ENCODE peak calls at places on chromosomes 6 and 20, in nine cellular contexts. X is SJSA1; D is SK-N-SH; P is breast epithelium; G is CD8-positive, alpha-beta T cell; N is lung; C is colonic mucosa; H is brain microvascular endothelial cell; S is WERI-Rb-1. V is an unnamed sample.

GRCh38 chr20:56957737-56958553 is 308.5 kb downstream of the BMP7 start:
- DNase-seq in D (peak), H (no peak), G (no peak), N (no peak), S (peak), X (no peak), P (no peak), C (no peak), V (no peak)

GRCh38 chr20:59326188-59326587 is 25.8 kb downstream of the EDN3 start:
- DNase-seq in X (no peak), G (no peak), S (no peak), D (no peak), H (no peak), P (no peak), N (no peak), C (no peak), V (no peak)

GRCh38 chr6:147507162-147508072 is 1.1 kb upstream of the SAMD5 start:
- DNase-seq in X (peak), D (peak), S (peak), G (no peak), N (no peak), C (peak), H (peak), P (no peak), V (no peak)

GRCh38 chr6:40436685-40437604 is 150.2 kb downstream of the LRFN2 start:
- DNase-seq in C (no peak), G (no peak), P (no peak), S (no peak), D (peak), N (no peak), X (no peak), H (peak), V (peak)

GRCh38 chr6:106974337-106974998 is at the start of gene CD24:
- DNase-seq in H (no peak), C (peak), N (no peak), P (peak), S (peak), D (peak), X (peak), G (no peak), V (no peak)

GRCh38 chr20:41308290-41308691 is 9.2 kb downstream of the ZHX3 start:
- DNase-seq in H (peak), C (no peak), S (no peak), N (no peak), P (no peak), X (no peak), G (no peak), D (no peak), V (no peak)

GRCh38 chr20:23049201-23049932 is at the start of gene THBD:
- DNase-seq in G (no peak), C (peak), D (no peak), H (peak), N (peak), X (peak), S (no peak), P (peak), V (no peak)

GRCh38 chr6:109456710-109457595 is 1.4 kb upstream of the MICAL1 start:
- DNase-seq in N (peak), X (no peak), H (no peak), S (no peak), G (no peak), D (no peak), P (no peak), C (peak), V (no peak)

GRCh38 chr6:40536442-40536841 is 50.7 kb downstream of the LRFN2 start:
- DNase-seq in S (peak), H (no peak), C (no peak), D (peak), P (no peak), N (no peak), X (no peak), G (no peak), V (no peak)

GRCh38 chr6:13242178-13242577 is 86.2 kb downstream of the TBC1D7 start:
- DNase-seq in G (no peak), D (no peak), P (no peak), X (no peak), C (no peak), N (no peak), H (no peak), S (no peak), V (no peak)

GRCh38 chr6:37311666-37312473 is 41.9 kb upstream of the RNF8 start:
- DNase-seq in S (no peak), P (no peak), X (no peak), D (no peak), H (peak), C (no peak), G (no peak), N (no peak), V (no peak)

GRCh38 chr20:11544029-11544678 is 373.5 kb upstream of the BTBD3 start:
- DNase-seq in P (no peak), X (no peak), H (peak), S (peak), C (peak), D (peak), N (no peak), G (no peak), V (peak)

GRCh38 chr6:38760097-38760496 is 45.0 kb downstream of the DNAH8 start:
- DNase-seq in D (no peak), S (no peak), N (no peak), X (no peak), C (no peak), G (no peak), H (no peak), P (no peak), V (no peak)

GRCh38 chr6:52724406-52725121 is 38.7 kb downstream of the GSTA2 start:
- DNase-seq in G (peak), N (peak), H (peak), S (peak), X (peak), P (peak), D (peak), C (peak), V (peak)

GRCh38 chr6:101195581-101195980 is 197.9 kb upstream of the GRIK2 start:
- DNase-seq in N (no peak), X (no peak), C (no peak), S (no peak), H (peak), G (no peak), D (no peak), P (no peak), V (no peak)

GRCh38 chr6:55818482-55818881 is 56.9 kb downstream of the BMP5 start:
- DNase-seq in N (no peak), G (no peak), H (no peak), C (no peak), D (no peak), S (no peak), X (no peak), P (no peak), V (no peak)

GRCh38 chr20:33578510-33578909 is 83.6 kb upstream of the C20orf144 start:
- DNase-seq in S (no peak), N (no peak), H (no peak), D (peak), X (no peak), C (no peak), P (no peak), G (no peak), V (no peak)

GRCh38 chr20:59955131-59955796 is 3.0 kb upstream of the CDH26 start:
- DNase-seq in D (no peak), N (no peak), X (no peak), G (no peak), H (no peak), S (peak), C (no peak), P (no peak), V (no peak)

GRCh38 chr6:20024316-20024673 is 187.1 kb downstream of the ID4 start:
- DNase-seq in S (no peak), D (no peak), C (no peak), H (no peak), X (no peak), N (no peak), G (no peak), P (no peak), V (no peak)

GRCh38 chr6:39496951-39497350 is 174.4 kb upstream of the KCNK16 start:
- DNase-seq in N (peak), D (no peak), S (no peak), X (no peak), G (no peak), H (peak), C (peak), P (no peak), V (no peak)

GRCh38 chr6:136317023-136317649 is 27.5 kb upstream of the BCLAF1 start:
- DNase-seq in G (peak), H (peak), X (no peak), P (peak), N (peak), S (peak), C (peak), D (peak), V (peak)

GRCh38 chr6:166437661-166438060 is 54.9 kb upstream of the MPC1 start:
- DNase-seq in N (no peak), C (no peak), X (no peak), P (no peak), S (no peak), H (no peak), G (no peak), D (no peak), V (no peak)

GRCh38 chr6:139367810-139368321 is 6.6 kb downstream of the CITED2 start:
- DNase-seq in S (no peak), H (peak), X (no peak), G (no peak), P (no peak), D (no peak), C (no peak), N (no peak), V (no peak)

GRCh38 chr6:24359640-24360454 is 2.0 kb upstream of the DCDC2 start:
- DNase-seq in S (peak), D (peak), P (peak), C (peak), H (peak), N (peak), X (peak), G (peak), V (no peak)

GRCh38 chr6:14059791-14060436 is 57.7 kb upstream of the CD83 start:
- DNase-seq in P (peak), N (peak), D (peak), X (no peak), G (no peak), S (no peak), C (no peak), H (no peak), V (no peak)

DNA sequence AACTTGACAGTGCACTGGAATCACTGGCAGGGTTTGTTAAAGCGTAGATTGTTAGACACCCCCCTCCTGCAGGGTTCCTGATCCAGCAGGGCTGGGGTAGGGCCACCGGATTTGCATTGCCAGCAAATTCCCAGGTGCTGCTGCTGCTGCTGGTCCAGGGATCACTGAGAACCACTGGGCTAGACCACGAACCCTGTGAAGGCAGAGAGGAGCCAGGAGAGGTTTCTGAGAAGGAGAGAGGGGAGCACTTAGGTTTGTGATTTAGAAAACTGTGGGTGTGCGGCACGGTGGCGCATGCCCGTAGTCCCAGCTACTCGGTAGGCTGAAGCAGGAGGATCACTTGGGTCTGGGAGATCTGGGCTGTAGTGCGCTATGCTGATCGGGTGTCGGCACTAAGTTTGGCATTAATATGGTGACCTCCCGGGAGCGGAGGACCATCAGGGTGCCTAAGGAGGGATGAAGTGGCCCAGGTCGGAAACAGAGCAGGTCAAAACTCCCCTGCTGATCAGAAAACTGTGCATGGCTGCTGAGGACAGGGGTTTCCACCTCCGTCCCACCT is 53.6 kb upstream of the FAM83D start:
- DNase-seq in D (no peak), N (no peak), X (no peak), H (no peak), S (no peak), C (no peak), P (no peak), G (no peak), V (no peak)
- H3K27ac ChIP-seq in D (no peak), N (no peak), X (no peak), H (no peak), S (no peak), C (peak), P (peak), G (peak), V (peak)

GRCh38 chr20:49835031-49835430 is 22.4 kb downstream of the SLC9A8 start:
- DNase-seq in N (no peak), P (no peak), S (no peak), G (no peak), C (no peak), D (peak), H (no peak), X (no peak), V (no peak)

GRCh38 chr20:49831022-49831769 is 18.6 kb downstream of the SLC9A8 start:
- DNase-seq in N (no peak), P (no peak), H (peak), C (no peak), S (peak), G (no peak), X (no peak), D (no peak), V (no peak)

GRCh38 chr20:49833483-49833882 is 20.9 kb downstream of the SLC9A8 start:
- DNase-seq in N (no peak), S (peak), D (no peak), X (no peak), H (no peak), P (no peak), G (no peak), C (no peak), V (no peak)

GRCh38 chr20:49832632-49833327 is 20.2 kb downstream of the SLC9A8 start:
- DNase-seq in P (no peak), H (no peak), D (no peak), S (no peak), G (no peak), N (no peak), X (no peak), C (no peak), V (no peak)

DNA sequence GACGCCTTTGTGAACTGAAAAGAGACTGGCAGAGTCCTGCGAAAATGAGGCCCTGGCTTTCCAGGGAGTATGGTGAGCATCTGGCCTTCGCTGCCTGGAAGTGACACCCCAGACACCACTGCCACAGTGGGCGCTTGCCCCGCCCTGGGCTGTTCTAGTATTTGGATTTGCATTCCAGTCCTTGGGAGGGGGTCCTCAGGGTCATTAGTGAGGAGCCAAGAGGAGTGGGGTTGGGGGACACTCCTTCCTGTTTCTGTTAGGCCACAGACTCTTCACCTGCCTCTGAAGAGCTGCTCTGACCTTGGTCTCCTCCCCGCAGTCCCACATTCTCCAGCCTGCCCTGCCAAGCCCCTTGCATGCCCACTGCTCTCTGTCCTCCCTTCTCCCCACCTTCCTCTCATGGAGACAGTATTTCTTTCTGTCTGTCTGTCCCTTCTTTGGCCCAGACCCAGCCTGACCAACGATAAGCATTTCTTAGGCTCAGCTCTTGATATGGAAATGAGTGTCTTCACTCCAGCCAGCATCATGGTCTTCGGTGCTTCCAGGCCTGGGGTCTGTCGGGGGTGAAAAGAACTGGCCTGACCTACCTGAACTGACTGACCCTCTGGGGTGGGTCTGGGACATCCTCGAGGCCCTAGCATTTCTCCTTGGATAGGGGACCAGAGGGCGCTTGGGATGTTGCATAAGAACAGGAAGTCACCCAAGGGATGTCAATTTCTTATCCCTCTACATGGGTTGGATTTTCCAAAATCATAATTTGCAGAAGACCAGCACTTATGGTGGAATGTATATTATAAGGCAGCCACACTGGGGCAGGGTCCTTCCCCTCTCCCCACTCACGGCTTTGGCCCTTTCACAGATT is 19.4 kb downstream of the SLC9A8 start:
- DNase-seq in X (no peak), G (no peak), D (no peak), P (no peak), C (no peak), N (no peak), S (no peak), H (no peak), V (no peak)
- H3K27ac ChIP-seq in X (no peak), G (no peak), D (no peak), P (peak), C (no peak), N (no peak), S (no peak), H (no peak), V (no peak)

DNA sequence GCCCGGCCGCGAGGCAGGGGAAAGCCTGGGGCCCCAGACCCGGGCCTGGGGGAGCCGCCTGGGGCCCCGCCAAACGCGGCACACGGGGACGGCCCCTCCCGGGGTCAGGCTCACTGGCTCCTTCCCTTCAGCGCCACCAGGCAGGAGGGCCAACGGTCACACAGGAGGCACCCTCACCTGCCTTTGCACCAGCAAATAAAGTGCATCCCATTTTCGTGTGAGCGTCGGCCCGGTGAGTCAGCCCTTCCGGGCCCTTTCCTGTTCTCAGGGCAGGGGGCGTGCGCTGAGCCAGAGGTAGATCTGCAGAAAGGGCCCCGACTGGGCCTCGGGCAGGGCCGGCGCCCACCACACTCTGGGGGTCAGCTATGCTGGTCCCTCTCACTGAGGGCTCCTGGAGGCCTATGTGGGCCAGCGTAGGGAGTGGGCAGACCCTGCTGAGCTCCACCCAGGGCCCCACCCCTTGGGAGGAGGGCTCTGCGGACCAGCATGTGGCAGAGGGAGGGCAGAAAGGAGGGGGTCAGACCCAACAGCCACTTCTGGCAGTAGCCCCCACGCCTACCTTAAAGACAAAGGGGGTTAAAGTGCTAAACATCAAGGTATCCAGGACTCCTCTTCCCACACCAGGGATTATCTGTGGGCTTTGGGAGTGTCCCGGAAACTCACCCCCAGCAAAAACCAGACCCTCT is 931 bp upstream of the UCKL1 start:
- DNase-seq in C (peak), D (peak), P (no peak), N (peak), H (no peak), S (peak), X (no peak), G (peak), V (peak)
- H3K27ac ChIP-seq in C (peak), D (peak), P (peak), N (peak), H (peak), S (peak), X (no peak), G (peak), V (peak)

GRCh38 chr20:36860339-36860738 is 15.6 kb upstream of the TLDC2 start:
- DNase-seq in H (no peak), D (no peak), S (no peak), X (no peak), G (no peak), C (no peak), P (no peak), N (no peak), V (no peak)
- H3K27ac ChIP-seq in H (no peak), D (no peak), S (no peak), X (no peak), G (no peak), C (no peak), P (peak), N (no peak), V (peak)

GRCh38 chr6:41697902-41698349 is 37.5 kb downstream of the TFEB start:
- DNase-seq in D (no peak), P (no peak), N (no peak), G (no peak), S (no peak), X (no peak), H (no peak), C (no peak), V (no peak)
- H3K27ac ChIP-seq in D (peak), P (peak), N (peak), G (no peak), S (no peak), X (peak), H (peak), C (no peak), V (peak)

GRCh38 chr6:127954082-127954481 is 53.2 kb upstream of the THEMIS start:
- DNase-seq in G (no peak), H (no peak), S (no peak), N (no peak), C (no peak), D (no peak), P (no peak), X (no peak), V (no peak)
- H3K27ac ChIP-seq in G (no peak), H (no peak), S (no peak), N (no peak), C (no peak), D (no peak), P (no peak), X (no peak), V (no peak)

GRCh38 chr6:1380625-1381396 is 8.6 kb upstream of the FOXF2 start:
- DNase-seq in X (peak), N (no peak), S (no peak), P (no peak), H (no peak), G (no peak), C (no peak), D (no peak), V (no peak)

GRCh38 chr6:1378224-1379025 is 11.0 kb upstream of the FOXF2 start:
- DNase-seq in X (peak), C (no peak), H (no peak), D (no peak), G (no peak), P (no peak), N (no peak), S (no peak), V (no peak)

GRCh38 chr6:1379810-1380198 is 9.6 kb upstream of the FOXF2 start:
- DNase-seq in H (no peak), S (no peak), D (no peak), G (no peak), P (no peak), N (no peak), C (no peak), X (peak), V (no peak)

GRCh38 chr6:1377526-1378223 is 11.7 kb upstream of the FOXF2 start:
- DNase-seq in X (no peak), H (no peak), P (no peak), G (no peak), C (no peak), N (no peak), D (no peak), S (no peak), V (no peak)

DNA sequence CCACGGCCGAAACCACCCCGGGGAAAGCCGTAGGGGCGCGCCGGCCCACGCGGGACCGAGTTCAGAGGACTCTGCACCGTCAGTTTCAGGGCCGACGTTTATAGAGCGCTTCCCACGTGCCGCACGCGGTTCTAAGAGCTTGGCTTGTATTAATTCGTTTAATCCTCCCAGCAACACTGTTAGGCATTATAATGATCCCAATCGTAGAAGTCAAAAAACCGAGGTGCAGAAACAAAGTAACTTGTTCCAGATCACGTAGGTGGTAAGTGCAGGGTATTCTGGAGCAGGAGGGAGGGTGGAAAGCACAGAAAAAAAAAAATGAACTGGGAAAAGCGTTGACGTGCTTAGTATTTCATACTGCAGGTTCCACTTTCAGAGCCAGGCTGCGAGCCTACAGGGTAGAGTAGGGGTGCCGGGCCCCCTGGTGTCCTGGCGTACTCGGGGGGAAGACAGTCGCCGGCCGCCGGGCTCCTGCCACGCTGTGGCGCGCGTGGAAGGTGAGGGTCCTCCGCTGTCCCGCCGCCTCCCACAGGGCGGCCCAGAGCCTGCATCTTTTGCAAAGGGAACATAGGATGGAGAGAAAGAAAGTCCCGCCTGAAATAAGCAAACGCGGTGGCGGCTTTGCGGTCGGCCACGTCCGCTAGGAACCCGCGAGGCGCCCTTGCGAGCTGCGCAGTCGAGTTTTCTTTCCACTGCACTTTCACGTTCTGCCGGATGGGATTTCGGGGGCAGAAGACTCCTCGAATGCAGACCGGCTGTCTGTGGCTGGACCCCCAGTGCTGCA is 10.2 kb upstream of the FOXF2 start:
- DNase-seq in D (no peak), H (no peak), P (no peak), X (no peak), G (no peak), S (peak), C (no peak), N (no peak), V (no peak)
- H3K27ac ChIP-seq in D (no peak), H (no peak), P (no peak), X (no peak), G (no peak), S (no peak), C (no peak), N (no peak), V (no peak)

V was measured in substantia nigra.